ENCODE peak calls at places on chromosomes 13 and 19, in ten cellular contexts. One of them, this sample, is unnamed. For H3K27me3, the result is how much of the 10 kb centered on the place peaks cover.

GRCh38 chr19:48351341-48351752 is 12.4 kb downstream of the TMEM143 start:
- DNase-seq in effector memory CD4-positive, alpha-beta T cell: peak
- DNase-seq in AG04450: no peak
- DNase-seq in H9: peak
- DNase-seq in thyroid gland: peak
- DNase-seq in tibial artery: no peak
- DNase-seq in psoas muscle: peak
- DNase-seq in uterus: no peak
- DNase-seq in endodermal cell: peak
- DNase-seq in colonic mucosa: peak
- DNase-seq in this sample: no peak

GRCh38 chr19:35557539-35558399 is 5.7 kb downstream of the ATP4A start:
- DNase-seq in effector memory CD4-positive, alpha-beta T cell: peak
- DNase-seq in AG04450: no peak
- DNase-seq in H9: peak
- DNase-seq in thyroid gland: peak
- DNase-seq in tibial artery: no peak
- DNase-seq in psoas muscle: peak
- DNase-seq in uterus: peak
- DNase-seq in endodermal cell: peak
- DNase-seq in colonic mucosa: peak
- DNase-seq in this sample: peak

GRCh38 chr13:28551498-28551895 is 56.6 kb upstream of the FLT1 start:
- DNase-seq in effector memory CD4-positive, alpha-beta T cell: no peak
- DNase-seq in AG04450: no peak
- DNase-seq in H9: no peak
- DNase-seq in thyroid gland: no peak
- DNase-seq in tibial artery: no peak
- DNase-seq in psoas muscle: no peak
- DNase-seq in uterus: no peak
- DNase-seq in endodermal cell: no peak
- DNase-seq in colonic mucosa: no peak
- DNase-seq in this sample: no peak

GRCh38 chr13:110423689-110424302 is 116.7 kb downstream of the COL4A2 start:
- DNase-seq in effector memory CD4-positive, alpha-beta T cell: no peak
- DNase-seq in AG04450: no peak
- DNase-seq in H9: no peak
- DNase-seq in thyroid gland: no peak
- DNase-seq in tibial artery: no peak
- DNase-seq in psoas muscle: no peak
- DNase-seq in uterus: no peak
- DNase-seq in endodermal cell: no peak
- DNase-seq in colonic mucosa: no peak
- DNase-seq in this sample: no peak

GRCh38 chr19:12847159-12848139 is 9.1 kb downstream of the MAST1 start:
- DNase-seq in effector memory CD4-positive, alpha-beta T cell: peak
- DNase-seq in AG04450: no peak
- DNase-seq in H9: peak
- DNase-seq in thyroid gland: peak
- DNase-seq in tibial artery: peak
- DNase-seq in psoas muscle: peak
- DNase-seq in uterus: peak
- DNase-seq in endodermal cell: peak
- DNase-seq in colonic mucosa: peak
- DNase-seq in this sample: no peak

GRCh38 chr19:1668339-1669123 is 16.1 kb upstream of the TCF3 start:
- DNase-seq in effector memory CD4-positive, alpha-beta T cell: no peak
- DNase-seq in AG04450: no peak
- DNase-seq in H9: no peak
- DNase-seq in thyroid gland: no peak
- DNase-seq in tibial artery: no peak
- DNase-seq in psoas muscle: peak
- DNase-seq in uterus: no peak
- DNase-seq in endodermal cell: peak
- DNase-seq in colonic mucosa: no peak
- DNase-seq in this sample: peak

GRCh38 chr13:53873558-53873957 is 844.9 kb downstream of the OLFM4 start:
- DNase-seq in effector memory CD4-positive, alpha-beta T cell: no peak
- DNase-seq in AG04450: no peak
- DNase-seq in H9: peak
- DNase-seq in thyroid gland: no peak
- DNase-seq in tibial artery: no peak
- DNase-seq in psoas muscle: no peak
- DNase-seq in uterus: no peak
- DNase-seq in endodermal cell: peak
- DNase-seq in colonic mucosa: no peak
- DNase-seq in this sample: no peak

GRCh38 chr13:18949489-18949761 is 232.2 kb downstream of the TUBA3C start:
- DNase-seq in effector memory CD4-positive, alpha-beta T cell: no peak
- DNase-seq in AG04450: no peak
- DNase-seq in H9: no peak
- DNase-seq in thyroid gland: no peak
- DNase-seq in tibial artery: no peak
- DNase-seq in psoas muscle: no peak
- DNase-seq in uterus: no peak
- DNase-seq in endodermal cell: no peak
- DNase-seq in colonic mucosa: no peak
- DNase-seq in this sample: no peak

GRCh38 chr19:33778089-33778791 is 18.4 kb upstream of the KCTD15 start:
- DNase-seq in effector memory CD4-positive, alpha-beta T cell: peak
- DNase-seq in AG04450: no peak
- DNase-seq in H9: peak
- DNase-seq in thyroid gland: peak
- DNase-seq in tibial artery: peak
- DNase-seq in psoas muscle: peak
- DNase-seq in uterus: peak
- DNase-seq in endodermal cell: peak
- DNase-seq in colonic mucosa: peak
- DNase-seq in this sample: no peak

GRCh38 chr13:23467048-23467931 is 33.8 kb upstream of the SACS start:
- DNase-seq in effector memory CD4-positive, alpha-beta T cell: no peak
- DNase-seq in AG04450: no peak
- DNase-seq in H9: no peak
- DNase-seq in thyroid gland: no peak
- DNase-seq in tibial artery: no peak
- DNase-seq in psoas muscle: no peak
- DNase-seq in uterus: no peak
- DNase-seq in endodermal cell: peak
- DNase-seq in colonic mucosa: no peak
- DNase-seq in this sample: no peak

GRCh38 chr13:38630780-38631179 is 56.1 kb upstream of the FREM2 start:
- DNase-seq in effector memory CD4-positive, alpha-beta T cell: no peak
- DNase-seq in AG04450: no peak
- DNase-seq in H9: no peak
- DNase-seq in thyroid gland: no peak
- DNase-seq in tibial artery: no peak
- DNase-seq in psoas muscle: no peak
- DNase-seq in uterus: no peak
- DNase-seq in endodermal cell: no peak
- DNase-seq in colonic mucosa: no peak
- DNase-seq in this sample: no peak

GRCh38 chr13:100388923-100389322 is 199.7 kb downstream of the GGACT start:
- DNase-seq in effector memory CD4-positive, alpha-beta T cell: no peak
- DNase-seq in AG04450: no peak
- DNase-seq in H9: no peak
- DNase-seq in thyroid gland: no peak
- DNase-seq in tibial artery: no peak
- DNase-seq in psoas muscle: no peak
- DNase-seq in uterus: no peak
- DNase-seq in endodermal cell: no peak
- DNase-seq in colonic mucosa: no peak
- DNase-seq in this sample: no peak

DNA sequence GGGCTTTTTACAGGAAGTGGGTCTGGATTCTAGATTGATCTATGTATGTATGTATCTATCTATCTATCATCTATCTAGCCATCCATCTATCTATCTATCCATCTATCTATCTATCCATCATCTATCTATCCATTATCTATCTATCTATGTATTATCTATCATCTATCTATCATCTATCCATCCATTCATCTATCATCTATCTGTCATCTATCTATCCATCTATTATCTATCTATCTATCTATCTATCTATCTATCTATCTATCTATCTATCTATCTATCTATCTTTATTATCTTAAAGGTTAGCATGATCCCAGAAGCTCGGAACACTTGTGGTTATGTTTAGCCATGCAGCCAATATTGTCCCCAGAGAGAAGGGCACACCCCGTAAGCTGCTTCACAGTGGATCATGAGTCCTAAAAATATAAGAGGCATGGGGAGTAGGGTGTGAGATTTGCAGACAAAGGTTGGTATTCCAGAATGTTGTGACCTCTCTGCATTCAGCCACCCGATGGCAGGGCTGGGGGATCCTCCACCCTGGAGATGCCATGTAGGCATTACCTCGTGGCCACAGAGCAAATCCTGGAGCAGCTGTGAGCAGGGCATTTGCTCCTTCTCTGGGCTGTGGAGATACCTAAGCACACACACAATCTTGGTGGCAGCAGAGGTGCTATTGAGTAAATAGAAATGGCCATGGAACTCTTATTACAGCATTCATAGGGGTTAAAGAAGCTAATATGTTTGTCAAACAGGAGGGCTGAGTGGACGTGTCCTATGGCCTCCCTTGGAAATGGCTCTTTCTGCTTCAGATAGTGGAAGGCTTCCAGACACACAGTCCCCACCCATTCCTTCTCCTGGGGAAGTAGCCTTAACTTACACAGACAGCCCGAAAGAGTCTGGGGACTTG is 310.0 kb upstream of the TSHZ3 start:
- DNase-seq in effector memory CD4-positive, alpha-beta T cell: no peak
- DNase-seq in AG04450: no peak
- DNase-seq in H9: no peak
- DNase-seq in thyroid gland: no peak
- DNase-seq in tibial artery: no peak
- DNase-seq in psoas muscle: no peak
- DNase-seq in uterus: no peak
- DNase-seq in endodermal cell: no peak
- DNase-seq in colonic mucosa: no peak
- DNase-seq in this sample: no peak
- H3K27me3 ChIP-seq in effector memory CD4-positive, alpha-beta T cell: under half
- H3K27me3 ChIP-seq in AG04450: under half
- H3K27me3 ChIP-seq in H9: under half
- H3K27me3 ChIP-seq in thyroid gland: under half
- H3K27me3 ChIP-seq in tibial artery: under half
- H3K27me3 ChIP-seq in psoas muscle: under half
- H3K27me3 ChIP-seq in uterus: under half
- H3K27me3 ChIP-seq in endodermal cell: under half
- H3K27me3 ChIP-seq in colonic mucosa: under half
- H3K27me3 ChIP-seq in this sample: under half

DNA sequence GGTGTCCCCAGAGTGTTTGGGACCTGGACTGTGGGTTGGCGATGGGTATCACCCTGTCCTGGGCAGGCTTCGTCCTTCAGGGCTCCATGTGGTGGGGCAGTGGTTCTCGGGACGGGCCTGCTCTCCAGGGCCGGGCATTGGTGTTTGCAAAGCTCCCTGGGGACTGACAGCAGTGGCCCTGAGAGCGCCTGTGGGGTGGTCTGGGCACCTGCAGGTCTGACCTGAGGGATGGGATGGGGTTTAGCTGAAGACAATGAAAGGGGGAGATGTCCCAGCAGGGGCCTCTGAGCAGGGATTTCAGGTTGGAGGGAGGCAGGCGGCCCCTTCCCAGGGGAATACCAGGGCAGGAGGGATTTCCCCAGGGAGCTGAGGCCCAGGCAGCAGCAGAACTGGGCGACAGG is 68.3 kb upstream of the MCF2L start:
- DNase-seq in effector memory CD4-positive, alpha-beta T cell: no peak
- DNase-seq in AG04450: no peak
- DNase-seq in H9: peak
- DNase-seq in thyroid gland: no peak
- DNase-seq in tibial artery: no peak
- DNase-seq in psoas muscle: no peak
- DNase-seq in uterus: no peak
- DNase-seq in endodermal cell: peak
- DNase-seq in colonic mucosa: no peak
- DNase-seq in this sample: peak
- H3K27me3 ChIP-seq in effector memory CD4-positive, alpha-beta T cell: under half
- H3K27me3 ChIP-seq in AG04450: half or more
- H3K27me3 ChIP-seq in H9: under half
- H3K27me3 ChIP-seq in thyroid gland: under half
- H3K27me3 ChIP-seq in tibial artery: half or more
- H3K27me3 ChIP-seq in psoas muscle: under half
- H3K27me3 ChIP-seq in uterus: under half
- H3K27me3 ChIP-seq in endodermal cell: under half
- H3K27me3 ChIP-seq in colonic mucosa: under half
- H3K27me3 ChIP-seq in this sample: under half

DNA sequence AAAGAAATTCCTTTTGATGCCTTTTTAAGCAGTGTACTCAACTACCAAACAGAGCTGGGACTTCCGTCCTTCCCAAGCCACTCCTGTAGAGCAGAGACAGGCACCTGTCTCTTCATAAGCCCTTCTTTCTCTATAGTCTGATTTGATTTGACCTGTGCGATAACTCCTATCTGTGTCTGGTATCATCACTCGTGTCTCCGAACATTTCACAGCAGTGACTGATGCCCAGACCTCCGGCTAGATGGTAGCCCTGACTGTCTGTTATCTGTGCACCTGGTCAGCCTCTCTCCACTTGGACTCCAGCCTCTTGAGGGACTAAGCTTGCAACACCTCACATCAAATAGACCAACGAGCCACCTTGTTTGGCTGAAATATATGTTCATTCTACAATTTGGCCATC is 316.2 kb upstream of the ZNF507 start:
- DNase-seq in effector memory CD4-positive, alpha-beta T cell: no peak
- DNase-seq in AG04450: no peak
- DNase-seq in H9: no peak
- DNase-seq in thyroid gland: no peak
- DNase-seq in tibial artery: no peak
- DNase-seq in psoas muscle: no peak
- DNase-seq in uterus: no peak
- DNase-seq in endodermal cell: no peak
- DNase-seq in colonic mucosa: no peak
- DNase-seq in this sample: no peak
- H3K27me3 ChIP-seq in effector memory CD4-positive, alpha-beta T cell: under half
- H3K27me3 ChIP-seq in AG04450: under half
- H3K27me3 ChIP-seq in H9: under half
- H3K27me3 ChIP-seq in thyroid gland: under half
- H3K27me3 ChIP-seq in tibial artery: under half
- H3K27me3 ChIP-seq in psoas muscle: under half
- H3K27me3 ChIP-seq in uterus: under half
- H3K27me3 ChIP-seq in endodermal cell: under half
- H3K27me3 ChIP-seq in colonic mucosa: under half
- H3K27me3 ChIP-seq in this sample: under half

DNA sequence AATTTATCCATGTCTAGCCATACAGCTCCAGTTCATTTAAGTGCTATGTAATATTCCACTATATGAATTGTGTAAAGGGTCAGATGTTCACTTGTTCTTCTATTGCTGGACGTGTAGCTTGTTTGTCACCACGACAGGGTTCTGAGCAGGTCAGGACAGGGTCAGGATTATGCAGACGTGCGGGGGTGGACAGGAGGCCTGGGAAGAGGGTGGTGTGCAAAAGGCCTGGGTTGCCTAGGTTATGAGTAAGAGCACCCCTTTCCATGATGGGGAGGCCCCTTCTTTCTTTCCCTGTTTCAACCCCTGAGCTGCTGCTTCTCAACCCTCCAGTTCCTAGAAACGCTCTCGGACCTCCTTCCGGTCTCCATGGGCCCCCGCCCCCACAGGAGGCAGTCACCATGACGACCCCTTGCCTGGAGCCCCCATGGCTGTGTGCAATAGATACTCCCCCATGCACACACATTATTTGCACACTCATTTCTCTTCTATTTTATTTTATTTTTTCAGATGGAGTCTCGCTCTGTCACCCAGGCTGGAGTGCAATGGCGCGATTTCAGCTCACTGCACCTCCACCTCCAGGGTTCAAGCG is 2.0 kb downstream of the EXOC3L2 start:
- DNase-seq in effector memory CD4-positive, alpha-beta T cell: no peak
- DNase-seq in AG04450: no peak
- DNase-seq in H9: no peak
- DNase-seq in thyroid gland: no peak
- DNase-seq in tibial artery: no peak
- DNase-seq in psoas muscle: no peak
- DNase-seq in uterus: no peak
- DNase-seq in endodermal cell: no peak
- DNase-seq in colonic mucosa: no peak
- DNase-seq in this sample: no peak
- H3K27me3 ChIP-seq in effector memory CD4-positive, alpha-beta T cell: under half
- H3K27me3 ChIP-seq in AG04450: under half
- H3K27me3 ChIP-seq in H9: under half
- H3K27me3 ChIP-seq in thyroid gland: under half
- H3K27me3 ChIP-seq in tibial artery: under half
- H3K27me3 ChIP-seq in psoas muscle: under half
- H3K27me3 ChIP-seq in uterus: under half
- H3K27me3 ChIP-seq in endodermal cell: under half
- H3K27me3 ChIP-seq in colonic mucosa: under half
- H3K27me3 ChIP-seq in this sample: under half